ENCODE peak calls at places on chromosomes 13 and 19, in four cellular contexts. O is cardiac fibroblast, H is pancreas, S is spleen. M is an unnamed sample.

GRCh38 chr13:93765056-93765455 is 538.4 kb downstream of the GPC6 start:
- DNase-seq in O (no peak), H (no peak), S (no peak), M (no peak)

GRCh38 chr19:53132231-53132991 is at the start of gene ZNF415:
- DNase-seq in O (peak; percentile 65), H (peak; percentile 91), S (peak; percentile 89), M (peak; percentile 72)

GRCh38 chr13:101527130-101527529 is 74.7 kb downstream of the ITGBL1 start:
- DNase-seq in O (no peak), H (no peak), S (no peak), M (no peak)

GRCh38 chr19:30626567-30626966 is 254.4 kb downstream of the ZNF536 start:
- DNase-seq in O (no peak), H (no peak), S (no peak), M (no peak)

GRCh38 chr13:38824342-38824741 is 137.5 kb downstream of the FREM2 start:
- DNase-seq in O (no peak), H (no peak), S (no peak), M (no peak)

GRCh38 chr19:11390933-11391680 is 7.0 kb upstream of the EPOR start:
- DNase-seq in O (no peak), H (no peak), S (no peak), M (no peak)

GRCh38 chr19:52570005-52570861 is at the start of gene ZNF701:
- DNase-seq in O (peak; percentile 94), H (peak; percentile 97), S (peak; percentile 98), M (peak; percentile 94)

GRCh38 chr19:10230904-10231623 is at the start of gene S1PR2:
- DNase-seq in O (peak; percentile 91), H (peak; percentile 82), S (peak; percentile 90), M (peak; percentile 55)

GRCh38 chr13:46211116-46211515 is 612 bp upstream of the LRRC63 start:
- DNase-seq in O (no peak), H (no peak), S (no peak), M (peak; percentile 2)

GRCh38 chr13:53946500-53946899 is 917.9 kb downstream of the OLFM4 start:
- DNase-seq in O (no peak), H (no peak), S (no peak), M (no peak)

GRCh38 chr13:37791699-37792098 is 77.9 kb downstream of the TRPC4 start:
- DNase-seq in O (peak; percentile 40), H (no peak), S (no peak), M (no peak)

GRCh38 chr13:29379281-29379680 is 216.2 kb downstream of the SLC7A1 start:
- DNase-seq in O (no peak), H (no peak), S (no peak), M (no peak)

GRCh38 chr19:46862974-46863632 is 2.3 kb downstream of the ARHGAP35 start:
- DNase-seq in O (no peak), H (no peak), S (no peak), M (no peak)

GRCh38 chr13:48775804-48776203 is 122.1 kb downstream of the CYSLTR2 start:
- DNase-seq in O (peak; percentile 83), H (no peak), S (no peak), M (peak; percentile 92)

GRCh38 chr13:98780972-98781869 is 28.7 kb upstream of the SLC15A1 start:
- DNase-seq in O (no peak), H (no peak), S (no peak), M (no peak)
- H3K4me3 ChIP-seq in O (no peak overlapping the region), H (no peak overlapping the region), S (no peak overlapping the region), M (no peak overlapping the region)

DNA sequence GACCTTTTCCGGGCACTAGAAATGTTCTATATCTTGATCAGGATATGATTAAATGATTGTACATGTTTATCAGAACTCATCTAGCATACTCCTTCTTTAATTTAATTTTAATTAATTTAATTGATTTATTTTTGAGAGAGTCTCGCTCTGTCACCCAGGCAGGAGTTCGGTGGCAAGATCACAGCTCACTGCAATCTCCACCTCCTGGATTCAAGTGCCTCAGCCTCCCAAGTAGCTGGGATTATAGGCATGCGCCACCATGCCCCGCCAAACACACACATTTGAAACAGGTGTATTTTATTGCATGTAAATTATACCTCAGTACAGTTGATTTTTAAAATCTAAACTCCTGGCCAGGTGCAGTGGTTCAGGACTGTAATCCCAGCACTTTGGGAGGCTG is 17.4 kb upstream of the BCL3 start:
- DNase-seq in O (no peak), H (no peak), S (no peak), M (no peak)
- TF ChIP-seq CTCF in O (no peak), H (no peak), S (no peak), M (no peak)

GRCh38 chr19:35257113-35257461 is 8.3 kb downstream of the LSR start:
- DNase-seq in O (no peak), H (peak; percentile 22), S (peak; percentile 35), M (no peak)

GRCh38 chr19:35264281-35265125 is 4.3 kb upstream of the USF2 start:
- DNase-seq in O (no peak), H (peak; percentile 17), S (peak; percentile 53), M (no peak)

GRCh38 chr19:35261356-35262100 is 7.2 kb upstream of the USF2 start:
- DNase-seq in O (no peak), H (peak; percentile 25), S (peak; percentile 68), M (no peak)

GRCh38 chr19:35262101-35262761 is 6.5 kb upstream of the USF2 start:
- DNase-seq in O (no peak), H (peak; percentile 38), S (peak; percentile 76), M (no peak)

GRCh38 chr19:35260694-35261304 is 8.0 kb upstream of the USF2 start:
- DNase-seq in O (no peak), H (peak; percentile 10), S (peak; percentile 55), M (no peak)
- H3K4me3 ChIP-seq in O (no peak overlapping the region), H (no peak overlapping the region), S (no peak overlapping the region), M (no peak overlapping the region)

GRCh38 chr13:91101436-91101835 is 246.1 kb upstream of the MIR17HG start:
- DNase-seq in O (no peak), H (no peak), S (no peak), M (no peak)

GRCh38 chr13:91105270-91105669 is 242.2 kb upstream of the MIR17HG start:
- DNase-seq in O (no peak), H (no peak), S (no peak), M (no peak)

GRCh38 chr13:91097269-91097668 is 250.2 kb upstream of the MIR17HG start:
- DNase-seq in O (no peak), H (no peak), S (no peak), M (no peak)

GRCh38 chr13:91100944-91101343 is 246.5 kb upstream of the MIR17HG start:
- DNase-seq in O (no peak), H (no peak), S (no peak), M (no peak)

DNA sequence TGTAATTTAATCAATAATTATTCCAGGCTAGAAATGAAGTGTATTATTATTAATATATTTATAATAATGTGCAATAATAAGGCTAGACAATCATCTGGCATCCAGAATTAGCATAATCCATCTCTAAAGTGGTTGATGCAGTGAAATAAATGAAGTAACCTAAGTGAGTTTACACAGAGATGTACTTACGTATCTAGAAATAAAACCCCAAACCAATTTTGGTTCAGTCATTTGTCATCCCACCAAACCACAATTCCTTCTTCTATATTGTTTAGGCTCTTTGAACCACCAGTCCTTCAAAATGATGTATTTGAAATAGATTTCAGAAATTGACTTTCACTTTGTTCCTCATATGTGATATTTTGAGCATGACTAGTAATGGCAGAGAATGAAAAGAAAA is 247.6 kb upstream of the MIR17HG start:
- DNase-seq in O (no peak), H (no peak), S (no peak), M (no peak)
- TF ChIP-seq CTCF in O (no peak), H (no peak), S (no peak), M (no peak)

DNA sequence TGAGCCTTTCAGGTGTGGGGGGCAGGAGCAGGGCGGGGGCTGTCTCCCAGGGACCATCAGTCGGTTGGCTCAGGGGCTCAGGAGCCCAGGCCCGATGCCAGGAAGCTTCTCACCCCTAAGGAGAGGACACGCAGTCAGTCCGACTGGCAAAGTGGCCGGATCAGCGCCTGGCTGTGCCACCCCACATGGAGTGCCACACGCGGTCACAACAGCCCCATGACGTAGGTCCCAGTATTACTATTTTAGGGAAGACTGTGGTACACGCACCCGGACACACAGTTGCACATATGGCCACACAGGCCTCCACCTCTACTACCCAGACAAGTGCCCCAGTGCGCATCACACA is 29.3 kb upstream of the GRTP1 start:
- DNase-seq in O (no peak), H (no peak), S (no peak), M (no peak)
- H3K4me3 ChIP-seq in O (peak overlapping the region; percentile 71), H (peak overlapping the region; percentile 85), S (peak overlapping the region; percentile 52), M (peak overlapping the region; percentile 74)

GRCh38 chr19:1942934-1943555 is 2.1 kb downstream of the CSNK1G2 start:
- DNase-seq in O (peak; percentile 5), H (no peak), S (no peak), M (peak; percentile 35)
- TF ChIP-seq CTCF in O (no peak), H (no peak), S (no peak), M (no peak)

DNA sequence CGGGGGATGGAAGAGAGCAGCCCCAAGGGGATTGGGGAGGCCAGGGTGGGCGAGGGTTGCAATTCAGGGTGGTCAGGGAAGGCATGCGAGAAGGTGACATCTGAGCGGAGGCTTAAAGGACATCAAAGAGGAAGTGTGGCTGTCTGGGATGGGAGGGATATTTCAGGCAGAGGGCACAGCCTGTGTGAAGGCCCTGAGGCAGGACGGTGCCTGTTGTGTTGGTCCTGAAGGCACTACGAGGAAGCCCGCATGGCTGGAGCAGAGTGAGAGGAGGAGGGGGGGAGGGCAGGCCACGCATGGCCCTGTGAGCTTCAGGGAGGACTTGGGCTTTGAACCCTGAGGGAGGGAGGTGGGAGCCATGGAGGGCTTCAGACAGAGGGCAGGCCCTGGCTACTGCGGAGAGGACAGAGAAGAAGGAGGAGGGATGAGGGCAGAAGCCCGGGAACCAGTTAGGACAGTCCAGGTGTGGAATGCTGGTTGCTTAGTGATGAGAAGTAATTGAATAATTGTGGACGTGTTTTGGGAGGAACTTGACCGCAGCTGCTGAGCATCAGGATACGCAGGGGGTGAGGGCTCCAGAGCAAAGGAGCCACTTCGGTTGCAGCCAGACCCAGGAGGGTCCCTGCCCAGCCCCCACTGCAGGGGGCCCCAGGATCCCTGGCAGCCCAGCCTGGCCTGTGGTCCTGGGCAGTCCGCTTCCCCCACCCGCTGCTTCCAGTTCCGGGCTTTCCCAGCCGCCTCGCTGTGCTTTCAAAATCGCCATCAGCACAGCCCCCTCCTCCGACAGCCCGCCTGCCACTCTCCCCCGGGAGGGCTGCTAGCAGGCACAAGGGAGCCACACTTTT is 6.2 kb downstream of the TLE6 start:
- DNase-seq in O (peak; percentile 93), H (no peak), S (no peak), M (peak; percentile 84)
- H3K4me3 ChIP-seq in O (peak overlapping the region; percentile 15), H (peak overlapping the region; percentile 33), S (peak overlapping the region; percentile 17), M (peak overlapping the region; percentile 36)

DNA sequence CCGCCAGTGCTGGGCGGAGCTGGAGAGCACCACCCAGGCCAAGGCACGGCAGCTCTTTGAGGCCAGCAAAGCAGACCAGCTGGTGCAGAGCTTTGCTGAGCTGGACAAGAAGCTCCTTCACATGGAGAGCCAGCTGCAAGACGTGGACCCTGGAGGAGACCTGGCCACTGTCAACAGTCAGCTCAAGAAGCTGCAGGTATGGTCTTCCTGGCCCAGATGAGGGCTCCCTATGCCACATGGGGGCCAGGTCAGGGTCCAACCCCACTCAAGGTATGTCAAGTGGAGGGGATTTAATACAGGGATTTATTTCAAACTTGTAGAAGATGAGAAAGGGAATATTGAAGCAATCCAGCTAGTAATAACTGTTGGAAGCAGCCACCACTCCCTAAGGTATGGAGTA is 42.5 kb upstream of the SHKBP1 start:
- DNase-seq in O (no peak), H (no peak), S (no peak), M (no peak)
- TF ChIP-seq CTCF in O (no peak), H (no peak), S (no peak), M (no peak)

DNA sequence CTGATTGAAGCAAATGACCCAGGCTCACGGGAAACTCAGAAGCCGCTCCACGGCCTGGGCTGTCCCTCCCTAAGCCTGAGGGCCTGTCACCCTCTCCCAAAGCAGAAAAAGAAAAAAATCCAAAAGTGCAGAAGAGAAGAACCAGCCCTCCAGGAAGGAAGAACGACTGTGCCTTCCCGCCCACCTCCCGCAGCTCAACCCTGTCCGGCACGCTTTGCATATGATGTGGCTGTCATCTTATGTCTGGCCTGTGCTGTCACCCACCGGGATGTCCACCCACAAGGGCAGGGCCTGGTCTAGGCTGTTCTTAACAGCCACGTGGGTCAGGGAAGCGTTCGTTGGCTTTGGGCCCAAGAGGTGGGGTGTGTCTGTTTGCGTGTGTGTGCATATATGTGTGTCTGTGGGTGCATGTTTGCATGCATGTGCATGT is 13.7 kb downstream of the ZBTB7A start:
- DNase-seq in O (no peak), H (no peak), S (no peak), M (no peak)
- H3K4me3 ChIP-seq in O (no peak overlapping the region), H (no peak overlapping the region), S (no peak overlapping the region), M (no peak overlapping the region)

M was measured in astrocyte of the spinal cord.